ENCODE peak calls at places on chromosomes 2 and 18, in nine cellular contexts. O, S, V, L, M, F, C, I and W are unnamed samples.

GRCh38 chr2:239318790-239319189 is 82.0 kb downstream of the HDAC4 start:
- ATAC-seq in L (no peak), S (no peak), F (no peak), C (no peak), M (no peak), V (no peak), I (no peak), O (no peak), W (no peak)

GRCh38 chr2:26465266-26465925 is 12.5 kb downstream of the OTOF start:
- ATAC-seq in S (no peak), V (no peak), F (no peak), M (no peak), I (no peak), C (no peak), L (no peak), O (no peak), W (no peak)

GRCh38 chr2:233184669-233185068 is 66.8 kb upstream of the ATG16L1 start:
- ATAC-seq in M (no peak), L (no peak), O (no peak), F (no peak), V (no peak), I (no peak), C (no peak), S (no peak), W (no peak)

GRCh38 chr2:97714084-97714949 is 941 bp downstream of the ZAP70 start:
- ATAC-seq in F (no peak), C (no peak), L (peak), V (no peak), I (peak), M (no peak), O (no peak), S (peak), W (peak)

GRCh38 chr2:40093036-40093673 is 314.1 kb upstream of the THUMPD2 start:
- ATAC-seq in F (peak), V (no peak), O (no peak), S (no peak), C (no peak), M (no peak), L (no peak), I (no peak), W (no peak)

GRCh38 chr18:25189391-25190185 is 162.4 kb downstream of the ZNF521 start:
- ATAC-seq in O (no peak), F (no peak), M (no peak), V (no peak), L (no peak), S (no peak), C (no peak), I (no peak), W (no peak)

GRCh38 chr2:200777275-200777674 is 34.4 kb upstream of the BZW1 start:
- ATAC-seq in O (peak), V (no peak), S (no peak), L (peak), C (peak), I (no peak), M (no peak), F (no peak), W (no peak)

GRCh38 chr2:155679647-155680046 is 652.9 kb downstream of the NR4A2 start:
- ATAC-seq in S (no peak), O (no peak), I (no peak), M (no peak), C (no peak), V (no peak), F (no peak), L (no peak), W (no peak)

GRCh38 chr2:33202641-33203345 is 256.0 kb downstream of the LTBP1 start:
- ATAC-seq in V (no peak), L (no peak), F (peak), O (peak), C (peak), S (no peak), I (no peak), M (no peak), W (no peak)

GRCh38 chr2:239554761-239555565 is 154.1 kb upstream of the HDAC4 start:
- ATAC-seq in L (no peak), M (no peak), S (no peak), V (no peak), O (no peak), F (no peak), I (no peak), C (no peak), W (no peak)

GRCh38 chr18:49224130-49224529 is 236.3 kb downstream of the DYM start:
- ATAC-seq in S (no peak), V (no peak), M (no peak), I (no peak), F (no peak), C (no peak), L (peak), O (no peak), W (no peak)

GRCh38 chr2:216860738-216861137 is 874 bp upstream of the TNP1 start:
- ATAC-seq in S (no peak), L (no peak), C (no peak), M (no peak), V (no peak), O (no peak), I (no peak), F (no peak), W (no peak)

GRCh38 chr18:22188551-22189267 is 19.3 kb downstream of the GATA6 start:
- ATAC-seq in S (no peak), C (no peak), I (no peak), O (no peak), F (peak), V (no peak), M (no peak), L (no peak), W (no peak)

GRCh38 chr2:195514365-195514764 is 142.7 kb upstream of the SLC39A10 start:
- ATAC-seq in F (no peak), C (no peak), I (no peak), V (no peak), O (no peak), L (no peak), M (no peak), S (no peak), W (no peak)

GRCh38 chr18:24189007-24189528 is 50.2 kb downstream of the CABYR start:
- ATAC-seq in I (no peak), S (no peak), V (no peak), M (no peak), O (no peak), C (no peak), F (peak), L (no peak), W (no peak)

GRCh38 chr18:41887100-41887499 is 67.9 kb upstream of the PIK3C3 start:
- ATAC-seq in V (no peak), I (no peak), C (no peak), M (no peak), S (no peak), L (no peak), O (no peak), F (no peak), W (no peak)

GRCh38 chr2:112168422-112169124 is 30.4 kb downstream of the FBLN7 start:
- ATAC-seq in I (no peak), L (no peak), M (no peak), S (no peak), O (no peak), V (no peak), F (no peak), C (no peak), W (no peak)

GRCh38 chr2:156321243-156321904 is 11.1 kb downstream of the NR4A2 start:
- ATAC-seq in I (peak), S (peak), V (peak), F (peak), C (peak), M (peak), L (no peak), O (peak), W (peak)